ENCODE peak calls at places on chromosomes 5 and 9, in five cellular contexts. H is SJSA1, E is heart right ventricle, R is HEK293T, S is endothelial cell. W is an unnamed sample.

GRCh38 chr5:28165116-28165515 is 1126.7 kb upstream of the CDH9 start:
- DNase-seq in H (no peak), E (no peak), R (no peak), S (no peak), W (peak)

GRCh38 chr5:76816110-76816831 is 2.6 kb upstream of the F2RL1 start:
- DNase-seq in H (no peak), E (no peak), R (no peak), S (no peak), W (no peak)

GRCh38 chr9:109329274-109330258 is 8.7 kb upstream of the EPB41L4B start:
- DNase-seq in H (peak), E (peak), R (peak), S (no peak), W (no peak)

GRCh38 chr9:5178126-5178805 is 7.2 kb downstream of the INSL6 start:
- DNase-seq in H (no peak), E (no peak), R (no peak), S (no peak), W (no peak)

GRCh38 chr9:134835455-134835854 is 45.2 kb upstream of the FCN2 start:
- DNase-seq in H (no peak), E (no peak), R (no peak), S (no peak), W (no peak)

GRCh38 chr9:133050142-133050541 is 11.6 kb upstream of the CEL start:
- DNase-seq in H (no peak), E (no peak), R (no peak), S (no peak), W (no peak)

GRCh38 chr5:26662806-26663360 is 375.5 kb downstream of the CDH9 start:
- DNase-seq in H (no peak), E (no peak), R (no peak), S (no peak), W (no peak)

GRCh38 chr5:132386644-132387286 is 17.3 kb downstream of the SLC22A5 start:
- DNase-seq in H (peak), E (peak), R (peak), S (peak), W (no peak)

GRCh38 chr9:33025572-33026347 is 687 bp downstream of the DNAJA1 start:
- DNase-seq in H (peak), E (peak), R (peak), S (peak), W (peak)

GRCh38 chr5:17189381-17190036 is 27.9 kb upstream of the BASP1 start:
- DNase-seq in H (peak), E (peak), R (peak), S (peak), W (no peak)

GRCh38 chr5:96852769-96853168 is 23.5 kb upstream of the ERAP2 start:
- DNase-seq in H (no peak), E (no peak), R (no peak), S (no peak), W (no peak)

GRCh38 chr9:22645893-22646292 is 199.3 kb downstream of the DMRTA1 start:
- DNase-seq in H (no peak), E (no peak), R (no peak), S (no peak), W (no peak)

GRCh38 chr9:72925126-72925810 is 27.6 kb downstream of the ALDH1A1 start:
- DNase-seq in H (no peak), E (no peak), R (no peak), S (no peak), W (no peak)